ENCODE peak calls at places on chromosomes 5 and 9, in nine cellular contexts. W, I, C, Q, K, U, F, V and E are unnamed samples.

GRCh38 chr5:74631088-74631960 is 9.2 kb downstream of the ENC1 start:
- DNase-seq in C (no peak), K (no peak), W (peak), F (no peak), I (peak), V (no peak), U (no peak), Q (peak), E (no peak)

GRCh38 chr5:127961764-127962148 is 121.8 kb upstream of the SLC12A2 start:
- DNase-seq in V (no peak), I (no peak), C (no peak), W (no peak), F (no peak), U (no peak), Q (no peak), K (no peak), E (no peak)

GRCh38 chr5:76376141-76376900 is 26.8 kb upstream of the IQGAP2 start:
- DNase-seq in I (peak), C (no peak), V (no peak), F (no peak), K (no peak), U (no peak), Q (no peak), W (no peak), E (no peak)

GRCh38 chr9:80157561-80157983 is 585.8 kb downstream of the TLE4 start:
- DNase-seq in C (no peak), W (no peak), U (no peak), Q (no peak), V (no peak), K (no peak), F (no peak), I (peak), E (no peak)

GRCh38 chr9:89011683-89012082 is 20.4 kb downstream of the S1PR3 start:
- DNase-seq in K (no peak), Q (no peak), F (no peak), C (no peak), I (no peak), V (no peak), W (no peak), U (no peak), E (no peak)

GRCh38 chr9:94086468-94086867 is 2.2 kb downstream of the PTPDC1 start:
- DNase-seq in V (no peak), K (no peak), I (peak), C (no peak), U (no peak), W (no peak), Q (no peak), F (no peak), E (no peak)

GRCh38 chr9:117091529-117091928 is 323.3 kb downstream of the ASTN2 start:
- DNase-seq in I (no peak), C (no peak), Q (no peak), W (no peak), F (no peak), U (no peak), K (no peak), V (no peak), E (no peak)

GRCh38 chr5:138109463-138110265 is 25.8 kb downstream of the WNT8A start:
- DNase-seq in I (peak), W (no peak), K (no peak), F (no peak), Q (no peak), U (no peak), V (no peak), C (no peak), E (no peak)

GRCh38 chr9:4353236-4353635 is 53.4 kb upstream of the GLIS3 start:
- DNase-seq in I (no peak), U (no peak), C (no peak), W (no peak), K (no peak), V (no peak), Q (no peak), F (no peak), E (no peak)

GRCh38 chr5:136905571-136905970 is 540.2 kb upstream of the TRPC7 start:
- DNase-seq in W (no peak), F (no peak), I (no peak), Q (no peak), V (no peak), C (no peak), K (no peak), U (no peak), E (no peak)

GRCh38 chr5:150627731-150628545 is 12.5 kb upstream of the SYNPO start:
- DNase-seq in I (peak), V (no peak), K (no peak), U (no peak), C (no peak), F (no peak), Q (no peak), W (no peak), E (peak)

GRCh38 chr5:156892223-156892622 is 42.1 kb downstream of the PPP1R2B start:
- DNase-seq in F (no peak), V (no peak), C (no peak), K (no peak), Q (no peak), W (no peak), U (no peak), I (no peak), E (no peak)

GRCh38 chr9:129081388-129081889 is 528 bp downstream of the DOLPP1 start:
- DNase-seq in K (no peak), V (no peak), Q (peak), I (no peak), U (no peak), F (no peak), C (no peak), W (peak), E (peak)

GRCh38 chr9:127021664-127022337 is 100.6 kb downstream of the ANGPTL2 start:
- DNase-seq in I (peak), Q (no peak), U (peak), V (peak), W (no peak), C (no peak), F (peak), K (no peak), E (no peak)

GRCh38 chr5:108382784-108383358 is 973 bp upstream of the FBXL17 start:
- DNase-seq in K (no peak), Q (no peak), C (no peak), I (peak), F (no peak), V (no peak), U (no peak), W (no peak), E (no peak)

GRCh38 chr9:18544456-18544855 is 70.5 kb downstream of the ADAMTSL1 start:
- DNase-seq in W (no peak), V (no peak), F (no peak), I (no peak), U (no peak), Q (no peak), C (no peak), K (no peak), E (no peak)

GRCh38 chr5:55821731-55822512 is 29.2 kb upstream of the IL31RA start:
- DNase-seq in I (no peak), C (no peak), F (peak), K (peak), W (no peak), Q (no peak), V (no peak), U (no peak), E (no peak)

GRCh38 chr9:34990908-34991832 is 1.6 kb downstream of the DNAJB5 start:
- DNase-seq in W (no peak), I (no peak), F (no peak), K (no peak), C (no peak), V (peak), U (no peak), Q (no peak), E (no peak)

GRCh38 chr9:34989946-34990635 is 546 bp downstream of the DNAJB5 start:
- DNase-seq in Q (no peak), F (peak), U (peak), V (peak), K (peak), W (no peak), C (no peak), I (peak), E (peak)

GRCh38 chr9:34993502-34994428 is 4.2 kb downstream of the DNAJB5 start:
- DNase-seq in V (peak), F (peak), Q (no peak), W (no peak), C (no peak), I (peak), K (peak), U (peak), E (peak)

GRCh38 chr9:34992376-34992951 is 2.9 kb downstream of the DNAJB5 start:
- DNase-seq in C (peak), V (peak), F (peak), Q (no peak), I (peak), W (no peak), K (peak), U (peak), E (peak)

DNA sequence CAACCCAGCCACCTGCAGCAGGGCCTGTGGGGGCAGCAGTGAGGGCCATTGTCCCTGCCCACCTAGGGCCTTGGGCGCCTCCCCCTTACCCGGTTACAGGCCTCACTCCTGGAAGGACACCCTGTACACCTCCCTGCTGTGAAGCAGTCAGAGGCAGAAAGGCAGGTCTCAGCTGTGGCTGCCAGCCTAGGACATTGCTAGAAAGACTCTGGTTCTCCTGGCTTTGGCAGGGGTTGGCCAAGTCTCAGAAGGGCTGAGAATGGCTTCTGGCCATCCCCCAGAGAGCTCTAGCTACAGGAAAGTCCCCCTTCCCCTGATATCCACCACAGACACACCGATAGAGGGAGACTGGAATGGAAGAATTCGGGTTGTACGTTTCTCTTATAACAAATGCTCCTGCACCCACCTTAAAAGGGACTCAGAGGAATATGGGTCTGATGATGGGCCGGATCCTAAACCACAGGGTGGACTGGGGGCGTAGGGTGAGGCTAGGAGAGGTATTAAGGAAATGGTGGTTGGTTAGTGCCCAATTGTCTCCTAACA is 2.4 kb downstream of the DNAJB5 start:
- DNase-seq in K (peak), U (peak), Q (no peak), I (no peak), F (no peak), C (peak), V (peak), W (no peak), E (peak)
- TF ChIP-seq POLR2A in K (no peak), U (no peak), Q (no peak), I (no peak), F (no peak), C (no peak), V (no peak), W (no peak), E (no peak)

GRCh38 chr5:172901788-172902496 is 57.3 kb upstream of the RPL26L1 start:
- DNase-seq in F (no peak), I (peak), W (no peak), C (no peak), Q (no peak), U (no peak), V (no peak), K (no peak), E (no peak)

GRCh38 chr5:172902497-172903472 is 56.4 kb upstream of the RPL26L1 start:
- DNase-seq in K (peak), C (peak), V (peak), U (peak), I (peak), Q (no peak), W (no peak), F (peak), E (peak)

GRCh38 chr5:172899436-172899835 is 59.8 kb upstream of the RPL26L1 start:
- DNase-seq in C (no peak), I (no peak), Q (no peak), K (no peak), W (no peak), V (no peak), U (no peak), F (no peak), E (no peak)

GRCh38 chr5:172898513-172899369 is 60.5 kb upstream of the RPL26L1 start:
- DNase-seq in Q (no peak), V (no peak), I (no peak), K (no peak), C (no peak), U (no peak), W (no peak), F (no peak), E (no peak)

GRCh38 chr5:172901012-172901780 is 58.0 kb upstream of the RPL26L1 start:
- DNase-seq in I (peak), U (peak), Q (no peak), C (peak), V (peak), K (no peak), F (peak), W (no peak), E (no peak)
- TF ChIP-seq POLR2A in I (peak), U (no peak), Q (no peak), C (no peak), V (no peak), K (no peak), F (no peak), W (no peak), E (no peak)

GRCh38 chr9:135566552-135566951 is 5.0 kb downstream of the PAEP start:
- DNase-seq in V (no peak), I (no peak), W (no peak), C (no peak), U (no peak), F (no peak), Q (no peak), K (peak), E (no peak)
- TF ChIP-seq POLR2A in V (no peak), I (no peak), W (no peak), C (no peak), U (no peak), F (no peak), Q (no peak), K (no peak), E (no peak)

GRCh38 chr5:179908528-179908927 is 831 bp upstream of the TBC1D9B start:
- DNase-seq in V (no peak), W (no peak), K (peak), U (no peak), I (no peak), Q (no peak), C (peak), F (peak), E (no peak)

GRCh38 chr5:179906294-179906794 is 1.4 kb downstream of the TBC1D9B start:
- DNase-seq in K (peak), V (no peak), F (no peak), C (no peak), Q (no peak), U (no peak), W (no peak), I (no peak), E (no peak)

GRCh38 chr5:179909224-179909623 is 1.5 kb upstream of the TBC1D9B start:
- DNase-seq in U (no peak), K (no peak), I (no peak), F (no peak), Q (no peak), V (no peak), C (no peak), W (no peak), E (no peak)

GRCh38 chr5:179906795-179907569 is 715 bp downstream of the TBC1D9B start:
- DNase-seq in W (no peak), U (no peak), V (no peak), F (peak), C (no peak), Q (no peak), I (peak), K (peak), E (peak)

DNA sequence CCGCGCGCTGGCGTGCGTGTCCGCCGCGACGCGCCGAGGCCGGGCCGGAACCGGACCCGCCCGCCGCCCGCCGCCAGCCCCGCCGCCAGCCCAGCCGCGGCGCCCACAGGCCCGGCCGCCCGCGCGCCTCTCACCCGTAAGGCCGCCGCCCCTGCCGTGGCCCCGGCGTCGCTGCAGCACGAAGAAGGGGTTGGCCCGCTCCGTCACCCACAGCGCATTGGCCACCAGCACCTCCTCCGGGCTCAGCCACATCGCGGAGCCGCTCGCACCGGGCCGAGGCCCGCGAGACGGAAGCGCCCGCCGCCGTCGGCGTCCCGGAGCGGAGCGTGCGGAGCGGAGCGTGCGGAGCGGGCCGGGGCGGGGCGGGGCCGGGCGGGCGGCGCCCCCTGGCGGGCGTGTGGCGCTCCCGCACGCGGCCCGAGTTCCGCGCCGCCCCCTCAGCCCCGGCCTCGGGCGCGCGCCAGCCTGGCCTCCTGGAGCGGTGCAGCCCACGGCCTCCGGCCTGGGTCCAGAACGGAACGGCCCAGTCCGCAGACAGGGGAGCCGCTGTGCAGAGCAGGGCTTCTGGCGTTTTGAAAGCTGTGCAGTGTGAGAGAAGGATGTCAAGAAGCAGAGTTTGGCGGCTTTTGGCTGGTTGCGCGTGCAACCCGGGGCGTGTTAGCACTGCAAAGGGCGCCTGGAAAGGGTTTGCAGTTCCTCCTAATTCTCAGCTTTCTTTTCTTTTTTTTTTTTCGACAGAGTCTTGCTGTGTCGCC is at the start of gene TBC1D9B:
- DNase-seq in V (peak), U (peak), K (peak), I (peak), F (peak), W (peak), C (peak), Q (peak), E (peak)
- TF ChIP-seq POLR2A in V (no peak), U (peak), K (no peak), I (peak), F (no peak), W (peak), C (peak), Q (peak), E (peak)

GRCh38 chr5:140255460-140256157 is 47.3 kb downstream of the PFDN1 start:
- DNase-seq in V (no peak), K (no peak), Q (no peak), C (no peak), W (no peak), F (no peak), U (no peak), I (no peak), E (no peak)

GRCh38 chr5:140253985-140254384 is 48.9 kb downstream of the PFDN1 start:
- DNase-seq in K (no peak), V (no peak), F (no peak), C (peak), W (no peak), U (no peak), Q (no peak), I (no peak), E (no peak)

GRCh38 chr5:140250386-140250785 is 52.5 kb downstream of the PFDN1 start:
- DNase-seq in C (no peak), Q (no peak), I (no peak), V (no peak), F (no peak), U (no peak), K (no peak), W (no peak), E (no peak)

GRCh38 chr5:140251527-140251973 is 51.4 kb downstream of the PFDN1 start:
- DNase-seq in Q (peak), C (no peak), W (no peak), K (no peak), I (peak), U (peak), F (no peak), V (no peak), E (peak)

GRCh38 chr5:140252470-140253126 is 50.3 kb downstream of the PFDN1 start:
- DNase-seq in F (no peak), I (no peak), V (no peak), Q (no peak), U (no peak), W (no peak), C (no peak), K (no peak), E (no peak)
- TF ChIP-seq POLR2A in F (no peak), I (no peak), V (no peak), Q (no peak), U (no peak), W (no peak), C (no peak), K (no peak), E (no peak)

GRCh38 chr5:177327539-177328522 is 16.1 kb upstream of the MXD3 start:
- DNase-seq in V (no peak), U (no peak), C (peak), I (peak), W (no peak), K (peak), Q (no peak), F (no peak), E (peak)
- TF ChIP-seq POLR2A in V (no peak), U (no peak), C (no peak), I (no peak), W (no peak), K (no peak), Q (no peak), F (no peak), E (no peak)

DNA sequence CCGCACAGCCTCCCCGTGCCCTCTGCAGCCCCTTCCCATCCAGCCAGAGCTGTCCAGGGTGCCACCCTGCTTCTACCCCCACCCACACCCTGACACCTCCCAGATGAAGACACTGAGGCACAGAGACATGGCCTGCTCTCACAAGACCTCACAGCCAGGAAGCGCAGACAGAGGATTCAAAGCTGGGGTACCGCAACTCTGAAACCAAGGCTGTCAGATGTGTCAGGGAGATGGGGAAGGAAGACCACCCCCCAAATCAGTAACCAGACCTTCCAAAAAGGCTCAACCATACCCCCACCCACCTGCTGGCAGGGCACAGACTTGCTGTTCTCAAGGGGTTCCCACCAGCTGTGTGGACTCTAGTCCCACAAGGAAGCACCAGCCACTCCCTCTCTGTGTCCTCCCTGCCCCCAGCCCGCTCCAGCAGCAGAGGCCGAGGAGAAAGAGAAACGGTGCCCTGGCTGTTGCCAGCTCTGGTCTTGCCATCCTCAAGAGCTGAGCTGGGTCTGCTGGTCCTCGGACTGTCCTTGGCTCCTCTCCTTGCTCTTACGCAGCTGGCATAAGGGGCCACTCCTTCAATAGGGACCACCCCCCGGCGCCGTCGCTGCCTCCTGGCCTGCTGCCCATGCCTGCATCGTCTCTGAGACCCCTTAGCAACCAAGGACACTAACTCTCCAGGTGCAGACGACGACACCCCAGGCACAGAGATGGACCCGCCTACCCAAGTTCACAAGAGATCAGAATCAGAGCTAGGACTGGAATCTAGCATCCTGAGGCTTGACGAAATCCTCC is 700 bp downstream of the AKNA start:
- DNase-seq in C (no peak), F (peak), U (no peak), I (peak), V (peak), Q (no peak), W (no peak), K (peak), E (no peak)
- TF ChIP-seq POLR2A in C (no peak), F (no peak), U (no peak), I (no peak), V (no peak), Q (no peak), W (no peak), K (no peak), E (no peak)

GRCh38 chr5:81751009-81751835 is at the start of gene SSBP2:
- DNase-seq in W (peak), C (peak), I (peak), K (peak), F (peak), V (peak), Q (peak), U (peak), E (peak)
- TF ChIP-seq POLR2A in W (no peak), C (no peak), I (peak), K (peak), F (peak), V (peak), Q (no peak), U (peak), E (peak)

GRCh38 chr5:19701731-19702130 is 286.3 kb downstream of the CDH18 start:
- DNase-seq in Q (no peak), I (no peak), F (no peak), V (no peak), W (no peak), U (no peak), C (no peak), K (no peak), E (no peak)

GRCh38 chr5:19709403-19709802 is 278.6 kb downstream of the CDH18 start:
- DNase-seq in I (no peak), U (no peak), C (no peak), W (no peak), K (no peak), Q (no peak), V (no peak), F (no peak), E (no peak)

GRCh38 chr5:19706776-19707175 is 281.2 kb downstream of the CDH18 start:
- DNase-seq in F (no peak), C (no peak), W (no peak), K (no peak), V (no peak), U (no peak), I (no peak), Q (no peak), E (no peak)
- TF ChIP-seq POLR2A in F (no peak), C (no peak), W (no peak), K (no peak), V (no peak), U (no peak), I (no peak), Q (no peak), E (no peak)